ENCODE peak calls at places on chromosomes 12 and 14, in four cellular contexts. I, M, A and E are unnamed samples.

GRCh38 chr12:54370218-54370730 is 6.0 kb upstream of the GPR84 start:
- DNase-seq in A (peak), M (peak), I (peak), E (peak)

GRCh38 chr12:122834229-122834920 is 882 bp upstream of the HIP1R start:
- DNase-seq in A (peak), M (peak), I (no peak), E (peak)

GRCh38 chr12:32964981-32965585 is 68.5 kb upstream of the PKP2 start:
- DNase-seq in A (no peak), M (no peak), I (no peak), E (no peak)

GRCh38 chr12:107133462-107133861 is 40.1 kb upstream of the CRY1 start:
- DNase-seq in M (no peak), I (no peak), A (no peak), E (no peak)

GRCh38 chr12:72281145-72281544 is 9.0 kb downstream of the TRHDE start:
- DNase-seq in A (peak), M (no peak), I (no peak), E (no peak)

GRCh38 chr14:68928770-68929550 is 50.1 kb downstream of the ACTN1 start:
- DNase-seq in M (no peak), I (no peak), A (no peak), E (no peak)

GRCh38 chr12:22101749-22102243 is 55.8 kb downstream of the CMAS start:
- DNase-seq in I (no peak), M (peak), A (peak), E (peak)

GRCh38 chr14:23101213-23101970 is 3.4 kb downstream of the CIROP start:
- DNase-seq in M (no peak), A (no peak), I (no peak), E (no peak)

GRCh38 chr12:64696065-64696741 is 63.0 kb downstream of the GNS start:
- DNase-seq in I (no peak), A (peak), M (peak), E (peak)

GRCh38 chr14:69652942-69653680 is 41.7 kb downstream of the SUSD6 start:
- DNase-seq in M (no peak), I (no peak), A (peak), E (no peak)

DNA sequence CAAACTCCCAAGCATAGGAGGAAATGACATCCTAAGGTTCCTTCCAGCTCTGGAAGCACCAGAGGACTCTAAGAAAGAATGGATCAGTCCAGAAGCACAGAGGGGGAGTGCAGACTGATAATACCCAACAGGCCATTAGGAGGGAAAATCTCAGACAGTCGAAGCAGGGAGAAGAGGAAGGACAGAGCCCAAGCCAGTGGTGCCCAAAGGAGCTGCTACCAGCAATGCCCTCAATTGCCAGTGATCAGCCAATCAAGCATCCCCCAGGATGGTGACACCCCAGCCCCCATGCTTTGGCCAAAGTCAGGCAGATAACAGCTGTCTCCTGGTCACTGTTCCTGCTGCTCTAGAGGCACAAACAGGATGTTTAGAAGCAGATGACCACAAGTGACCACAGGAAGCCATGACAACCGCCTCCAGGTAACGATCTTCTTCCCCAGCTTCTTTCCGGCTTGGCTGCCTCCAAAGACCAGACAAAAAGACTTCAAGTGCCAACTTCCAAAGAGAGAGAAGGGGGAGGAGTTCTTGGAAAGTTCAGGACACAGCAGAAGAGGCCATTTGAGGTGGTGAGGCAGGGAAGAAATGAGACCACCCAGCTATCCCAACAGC is 16.2 kb downstream of the PXN start:
- DNase-seq in A (no peak), M (no peak), I (no peak), E (no peak)
- H3K4me3 ChIP-seq in A (no peak), M (no peak), I (no peak), E (no peak)

GRCh38 chr14:38254565-38255407 is 1.1 kb downstream of the CLEC14A start:
- DNase-seq in I (peak), A (peak), M (peak), E (peak)
- H3K4me3 ChIP-seq in I (peak), A (peak), M (peak), E (peak)

DNA sequence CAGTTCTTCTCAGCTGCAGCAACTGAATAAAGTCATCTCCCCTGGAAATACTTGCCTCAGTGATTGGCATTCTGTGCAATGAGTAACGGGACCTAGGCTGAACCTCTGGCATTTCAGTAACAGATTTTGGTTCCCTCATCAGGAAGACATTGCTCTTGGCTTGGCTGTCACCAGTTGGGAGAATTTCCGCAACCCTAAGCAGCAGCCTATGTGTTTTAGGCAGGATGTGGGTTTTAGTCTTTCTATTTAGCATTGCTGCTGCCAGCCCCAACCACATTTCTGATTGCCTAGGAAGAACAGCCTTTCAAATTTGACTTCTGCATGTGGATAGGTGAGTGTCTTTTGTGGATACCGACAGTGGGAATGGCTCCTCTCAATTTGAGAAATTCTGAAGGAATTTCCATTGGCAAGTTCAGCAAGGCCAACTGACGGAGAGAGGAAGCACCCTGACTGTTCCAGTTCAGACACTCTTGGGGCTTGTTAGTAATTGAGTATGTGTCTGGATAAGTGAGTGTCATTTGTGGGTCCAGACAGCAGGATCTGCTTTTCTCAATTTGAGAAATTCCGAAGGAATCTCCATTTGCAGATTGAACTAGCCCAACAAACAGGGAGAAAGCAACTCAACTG is 19.0 kb upstream of the CLEC2A start:
- DNase-seq in I (no peak), M (no peak), A (peak), E (no peak)
- H3K4me3 ChIP-seq in I (no peak), M (no peak), A (no peak), E (no peak)

DNA sequence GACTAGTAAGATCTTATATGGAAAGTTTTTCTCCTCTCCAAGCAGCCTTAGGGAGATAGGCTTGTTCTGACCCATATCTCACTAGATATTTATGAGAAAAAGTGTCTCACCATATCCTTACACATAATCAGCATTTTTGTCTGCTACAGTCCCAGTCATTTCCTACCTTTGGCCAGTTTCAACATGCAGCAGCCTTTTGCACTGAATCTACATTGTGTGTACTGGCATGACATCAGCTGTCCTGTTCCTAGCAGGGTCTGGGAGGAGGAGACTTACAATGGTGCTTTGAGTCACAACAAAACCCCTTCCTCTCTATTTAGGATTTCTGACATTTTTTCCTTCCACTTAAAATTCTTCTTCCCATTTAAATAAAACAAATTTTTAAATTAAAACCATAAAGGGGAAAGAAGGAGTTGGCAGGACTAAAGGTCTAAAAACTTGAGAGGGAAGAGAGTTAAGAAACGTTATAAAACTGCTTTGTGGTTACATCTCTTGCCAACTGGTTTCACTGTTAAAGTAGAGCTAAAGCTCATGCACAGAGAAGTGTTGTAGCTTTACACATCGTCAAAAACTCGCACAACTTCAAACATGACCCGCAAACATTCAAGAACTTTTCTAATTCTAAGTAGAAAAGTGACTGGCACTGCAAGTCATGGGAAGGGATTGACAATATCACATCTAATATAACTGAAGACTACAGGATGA is 53.3 kb upstream of the CERS5 start:
- DNase-seq in I (no peak), A (peak), M (peak), E (peak)
- H3K4me3 ChIP-seq in I (peak), A (peak), M (peak), E (peak)

GRCh38 chr12:104049278-104050257 is at the start of gene GLT8D2:
- DNase-seq in M (peak), I (peak), A (peak), E (peak)
- H3K4me3 ChIP-seq in M (peak), I (peak), A (peak), E (peak)

GRCh38 chr12:112906712-112907414 is at the start of gene OAS1:
- DNase-seq in A (peak), I (no peak), M (peak), E (peak)

GRCh38 chr12:112905451-112906089 is 1.2 kb upstream of the OAS1 start:
- DNase-seq in A (peak), M (no peak), I (no peak), E (no peak)

GRCh38 chr12:112909693-112910092 is 2.9 kb downstream of the OAS1 start:
- DNase-seq in M (no peak), A (no peak), I (no peak), E (no peak)

GRCh38 chr12:112907415-112908157 is 824 bp downstream of the OAS1 start:
- DNase-seq in I (no peak), A (no peak), M (no peak), E (no peak)

DNA sequence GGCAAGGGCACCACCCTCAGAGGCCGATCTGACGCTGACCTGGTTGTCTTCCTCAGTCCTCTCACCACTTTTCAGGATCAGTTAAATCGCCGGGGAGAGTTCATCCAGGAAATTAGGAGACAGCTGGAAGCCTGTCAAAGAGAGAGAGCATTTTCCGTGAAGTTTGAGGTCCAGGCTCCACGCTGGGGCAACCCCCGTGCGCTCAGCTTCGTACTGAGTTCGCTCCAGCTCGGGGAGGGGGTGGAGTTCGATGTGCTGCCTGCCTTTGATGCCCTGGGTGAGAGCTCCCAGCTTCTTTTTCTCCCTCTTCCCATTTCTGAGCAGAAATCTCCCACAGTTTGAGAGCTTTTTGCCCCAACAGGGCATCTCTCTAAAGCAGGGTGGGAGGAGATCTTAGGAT is 1.8 kb downstream of the OAS1 start:
- DNase-seq in M (no peak), I (no peak), A (peak), E (no peak)
- H3K4me3 ChIP-seq in M (no peak), I (peak), A (no peak), E (no peak)